ENCODE peak calls at places on chromosomes 12 and 14, in five cellular contexts. One of them, this sample, is unnamed.

GRCh38 chr12:47107446-47107845 is 27.7 kb upstream of the AMIGO2 start:
- DNase-seq in stomach: no peak
- DNase-seq in fibroblast of pulmonary artery: no peak
- DNase-seq in choroid plexus epithelial cell: no peak
- DNase-seq in brain microvascular endothelial cell: no peak
- DNase-seq in this sample: no peak

GRCh38 chr12:110862331-110862730 is 15.5 kb downstream of the CCDC63 start:
- DNase-seq in stomach: no peak
- DNase-seq in fibroblast of pulmonary artery: no peak
- DNase-seq in choroid plexus epithelial cell: no peak
- DNase-seq in brain microvascular endothelial cell: no peak
- DNase-seq in this sample: no peak

GRCh38 chr14:104694475-104694950 is 5.1 kb downstream of the INF2 start:
- DNase-seq in stomach: no peak
- DNase-seq in fibroblast of pulmonary artery: no peak
- DNase-seq in choroid plexus epithelial cell: no peak
- DNase-seq in brain microvascular endothelial cell: no peak
- DNase-seq in this sample: no peak

GRCh38 chr12:2607881-2608607 is 186.7 kb upstream of the FKBP4 start:
- DNase-seq in stomach: no peak
- DNase-seq in fibroblast of pulmonary artery: no peak
- DNase-seq in choroid plexus epithelial cell: peak; percentile 27
- DNase-seq in brain microvascular endothelial cell: no peak
- DNase-seq in this sample: no peak

GRCh38 chr12:47863985-47864384 is 40.8 kb downstream of the VDR start:
- DNase-seq in stomach: no peak
- DNase-seq in fibroblast of pulmonary artery: no peak
- DNase-seq in choroid plexus epithelial cell: no peak
- DNase-seq in brain microvascular endothelial cell: no peak
- DNase-seq in this sample: no peak

GRCh38 chr12:70920251-70920851 is at the start of gene PTPRR:
- DNase-seq in stomach: no peak
- DNase-seq in fibroblast of pulmonary artery: no peak
- DNase-seq in choroid plexus epithelial cell: peak; percentile 2
- DNase-seq in brain microvascular endothelial cell: no peak
- DNase-seq in this sample: no peak

GRCh38 chr12:11947218-11947617 is 123.5 kb upstream of the BCL2L14 start:
- DNase-seq in stomach: no peak
- DNase-seq in fibroblast of pulmonary artery: no peak
- DNase-seq in choroid plexus epithelial cell: no peak
- DNase-seq in brain microvascular endothelial cell: no peak
- DNase-seq in this sample: no peak

GRCh38 chr12:114684870-114685273 is 897 bp upstream of the TBX3 start:
- DNase-seq in stomach: no peak
- DNase-seq in fibroblast of pulmonary artery: no peak
- DNase-seq in choroid plexus epithelial cell: no peak
- DNase-seq in brain microvascular endothelial cell: no peak
- DNase-seq in this sample: no peak

GRCh38 chr12:132662901-132663755 is 24.0 kb downstream of the POLE start:
- DNase-seq in stomach: no peak
- DNase-seq in fibroblast of pulmonary artery: no peak
- DNase-seq in choroid plexus epithelial cell: no peak
- DNase-seq in brain microvascular endothelial cell: no peak
- DNase-seq in this sample: no peak

GRCh38 chr12:19181666-19182426 is 52.3 kb downstream of the PLEKHA5 start:
- DNase-seq in stomach: no peak
- DNase-seq in fibroblast of pulmonary artery: peak; percentile 39
- DNase-seq in choroid plexus epithelial cell: peak; percentile 50
- DNase-seq in brain microvascular endothelial cell: no peak
- DNase-seq in this sample: peak; percentile 47

GRCh38 chr12:116916714-116917114 is 6.0 kb downstream of the FBXW8 start:
- DNase-seq in stomach: peak; percentile 37
- DNase-seq in fibroblast of pulmonary artery: peak; percentile 67
- DNase-seq in choroid plexus epithelial cell: peak; percentile 90
- DNase-seq in brain microvascular endothelial cell: peak; percentile 68
- DNase-seq in this sample: peak; percentile 83

GRCh38 chr14:76753799-76754198 is 7.5 kb upstream of the VASH1 start:
- DNase-seq in stomach: no peak
- DNase-seq in fibroblast of pulmonary artery: no peak
- DNase-seq in choroid plexus epithelial cell: no peak
- DNase-seq in brain microvascular endothelial cell: no peak
- DNase-seq in this sample: no peak

GRCh38 chr14:97414718-97415098 is 617.5 kb downstream of the VRK1 start:
- DNase-seq in stomach: no peak
- DNase-seq in fibroblast of pulmonary artery: no peak
- DNase-seq in choroid plexus epithelial cell: no peak
- DNase-seq in brain microvascular endothelial cell: no peak
- DNase-seq in this sample: no peak

GRCh38 chr12:1533602-1534304 is 60.6 kb downstream of the FBXL14 start:
- DNase-seq in stomach: no peak
- DNase-seq in fibroblast of pulmonary artery: no peak
- DNase-seq in choroid plexus epithelial cell: peak; percentile 30
- DNase-seq in brain microvascular endothelial cell: peak; percentile 71
- DNase-seq in this sample: peak; percentile 80

GRCh38 chr12:94340568-94340967 is 119.1 kb downstream of the CEP83 start:
- DNase-seq in stomach: no peak
- DNase-seq in fibroblast of pulmonary artery: no peak
- DNase-seq in choroid plexus epithelial cell: no peak
- DNase-seq in brain microvascular endothelial cell: no peak
- DNase-seq in this sample: no peak

GRCh38 chr12:110705309-110705708 is 16.4 kb upstream of the HVCN1 start:
- DNase-seq in stomach: no peak
- DNase-seq in fibroblast of pulmonary artery: no peak
- DNase-seq in choroid plexus epithelial cell: no peak
- DNase-seq in brain microvascular endothelial cell: no peak
- DNase-seq in this sample: no peak

GRCh38 chr14:51552768-51553426 is 98.8 kb upstream of the FRMD6 start:
- DNase-seq in stomach: no peak
- DNase-seq in fibroblast of pulmonary artery: no peak
- DNase-seq in choroid plexus epithelial cell: no peak
- DNase-seq in brain microvascular endothelial cell: no peak
- DNase-seq in this sample: no peak

GRCh38 chr14:93103392-93104080 is 12.2 kb downstream of the ITPK1 start:
- DNase-seq in stomach: peak; percentile 74
- DNase-seq in fibroblast of pulmonary artery: no peak
- DNase-seq in choroid plexus epithelial cell: peak; percentile 16
- DNase-seq in brain microvascular endothelial cell: no peak
- DNase-seq in this sample: no peak

GRCh38 chr14:93060841-93061240 is 54.9 kb downstream of the ITPK1 start:
- DNase-seq in stomach: no peak
- DNase-seq in fibroblast of pulmonary artery: no peak
- DNase-seq in choroid plexus epithelial cell: no peak
- DNase-seq in brain microvascular endothelial cell: no peak
- DNase-seq in this sample: no peak

GRCh38 chr14:68780358-68781160 is 12.3 kb downstream of the ZFP36L1 start:
- DNase-seq in stomach: peak; percentile 66
- DNase-seq in fibroblast of pulmonary artery: peak; percentile 85
- DNase-seq in choroid plexus epithelial cell: peak; percentile 78
- DNase-seq in brain microvascular endothelial cell: no peak
- DNase-seq in this sample: peak; percentile 73

GRCh38 chr14:74275265-74275841 is 27.4 kb downstream of the ABCD4 start:
- DNase-seq in stomach: no peak
- DNase-seq in fibroblast of pulmonary artery: peak; percentile 64
- DNase-seq in choroid plexus epithelial cell: peak; percentile 95
- DNase-seq in brain microvascular endothelial cell: peak; percentile 86
- DNase-seq in this sample: peak; percentile 81

GRCh38 chr14:104787736-104788532 is 7.6 kb downstream of the AKT1 start:
- DNase-seq in stomach: no peak
- DNase-seq in fibroblast of pulmonary artery: no peak
- DNase-seq in choroid plexus epithelial cell: no peak
- DNase-seq in brain microvascular endothelial cell: no peak
- DNase-seq in this sample: no peak

GRCh38 chr12:104750061-104750460 is 208.0 kb downstream of the SLC41A2 start:
- DNase-seq in stomach: no peak
- DNase-seq in fibroblast of pulmonary artery: no peak
- DNase-seq in choroid plexus epithelial cell: peak; percentile 87
- DNase-seq in brain microvascular endothelial cell: peak; percentile 61
- DNase-seq in this sample: peak; percentile 64

GRCh38 chr12:128976120-128976519 is 122.8 kb downstream of the GLT1D1 start:
- DNase-seq in stomach: no peak
- DNase-seq in fibroblast of pulmonary artery: no peak
- DNase-seq in choroid plexus epithelial cell: peak; percentile 2
- DNase-seq in brain microvascular endothelial cell: peak; percentile 16
- DNase-seq in this sample: no peak

GRCh38 chr12:7934560-7935463 is 1.2 kb downstream of the SLC2A3 start:
- DNase-seq in stomach: no peak
- DNase-seq in fibroblast of pulmonary artery: no peak
- DNase-seq in choroid plexus epithelial cell: peak; percentile 26
- DNase-seq in brain microvascular endothelial cell: no peak
- DNase-seq in this sample: no peak
- H3K4me3 ChIP-seq in stomach: peak overlapping the region; percentile 57
- H3K4me3 ChIP-seq in fibroblast of pulmonary artery: peak overlapping the region; percentile 73
- H3K4me3 ChIP-seq in choroid plexus epithelial cell: peak overlapping the region; percentile 75
- H3K4me3 ChIP-seq in brain microvascular endothelial cell: peak overlapping the region; percentile 91
- H3K4me3 ChIP-seq in this sample: peak overlapping the region; percentile 96

GRCh38 chr12:32756476-32757158 is 920 bp upstream of the YARS2 start:
- DNase-seq in stomach: no peak
- DNase-seq in fibroblast of pulmonary artery: no peak
- DNase-seq in choroid plexus epithelial cell: no peak
- DNase-seq in brain microvascular endothelial cell: no peak
- DNase-seq in this sample: no peak
- TF ChIP-seq CTCF in stomach: no peak
- TF ChIP-seq CTCF in fibroblast of pulmonary artery: no peak
- TF ChIP-seq CTCF in choroid plexus epithelial cell: no peak
- TF ChIP-seq CTCF in brain microvascular endothelial cell: no peak
- TF ChIP-seq CTCF in this sample: no peak

GRCh38 chr12:124423683-124424515 is 129.0 kb downstream of the RFLNA start:
- DNase-seq in stomach: no peak
- DNase-seq in fibroblast of pulmonary artery: no peak
- DNase-seq in choroid plexus epithelial cell: no peak
- DNase-seq in brain microvascular endothelial cell: no peak
- DNase-seq in this sample: no peak

GRCh38 chr12:124420972-124421674 is 126.2 kb downstream of the RFLNA start:
- DNase-seq in stomach: no peak
- DNase-seq in fibroblast of pulmonary artery: no peak
- DNase-seq in choroid plexus epithelial cell: no peak
- DNase-seq in brain microvascular endothelial cell: peak; percentile 12
- DNase-seq in this sample: no peak

GRCh38 chr12:124422570-124423523 is 128.0 kb downstream of the RFLNA start:
- DNase-seq in stomach: peak; percentile 92
- DNase-seq in fibroblast of pulmonary artery: peak; percentile 97
- DNase-seq in choroid plexus epithelial cell: peak; percentile 87
- DNase-seq in brain microvascular endothelial cell: peak; percentile 75
- DNase-seq in this sample: peak; percentile 98

GRCh38 chr12:124420041-124420765 is 125.3 kb downstream of the RFLNA start:
- DNase-seq in stomach: no peak
- DNase-seq in fibroblast of pulmonary artery: no peak
- DNase-seq in choroid plexus epithelial cell: no peak
- DNase-seq in brain microvascular endothelial cell: no peak
- DNase-seq in this sample: no peak

DNA sequence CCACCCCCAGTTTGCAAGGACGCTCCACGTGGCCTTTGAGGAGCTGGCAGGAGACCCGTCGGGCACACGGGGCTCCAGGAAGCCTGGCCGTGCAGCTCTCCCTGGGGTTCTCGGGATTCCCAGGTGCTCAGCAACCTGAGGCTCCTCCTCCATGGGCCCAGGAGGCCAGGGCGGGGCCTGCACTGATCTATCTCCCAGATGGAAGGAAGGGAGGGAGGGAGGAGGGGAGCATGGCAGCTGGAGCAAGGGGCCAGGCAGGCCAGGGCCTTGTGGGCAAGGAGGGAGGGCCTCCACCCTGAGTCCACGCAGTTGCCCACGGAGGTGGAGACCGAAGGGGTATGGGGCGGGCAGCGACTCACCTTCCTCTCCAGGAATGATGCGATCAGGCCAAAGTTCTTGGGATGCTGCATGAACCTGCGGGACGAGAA is 127.3 kb downstream of the RFLNA start:
- DNase-seq in stomach: peak; percentile 77
- DNase-seq in fibroblast of pulmonary artery: no peak
- DNase-seq in choroid plexus epithelial cell: no peak
- DNase-seq in brain microvascular endothelial cell: no peak
- DNase-seq in this sample: no peak
- H3K4me3 ChIP-seq in stomach: peak overlapping the region; percentile 34
- H3K4me3 ChIP-seq in fibroblast of pulmonary artery: no peak overlapping the region
- H3K4me3 ChIP-seq in choroid plexus epithelial cell: no peak overlapping the region
- H3K4me3 ChIP-seq in brain microvascular endothelial cell: peak overlapping the region; percentile 15
- H3K4me3 ChIP-seq in this sample: peak overlapping the region; percentile 20

DNA sequence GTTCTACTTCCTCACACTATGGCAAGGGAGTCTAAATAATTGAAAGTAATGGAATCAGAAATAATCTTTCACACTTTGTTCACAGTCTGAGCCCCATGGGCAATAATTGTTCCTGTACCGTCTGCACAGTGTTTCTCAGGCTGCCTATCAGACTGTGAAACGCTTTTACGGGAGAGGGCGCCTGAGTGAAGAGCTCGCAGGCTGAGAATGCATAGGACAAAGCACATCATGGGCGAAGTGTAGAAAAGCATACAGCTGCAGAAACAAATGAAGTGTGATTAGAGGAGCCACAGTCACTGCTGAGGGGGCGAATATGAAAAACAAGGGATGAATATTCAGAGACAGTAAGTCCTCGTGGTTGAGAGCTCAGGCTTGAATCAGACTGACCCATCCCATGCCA is 438.3 kb upstream of the DCN start:
- DNase-seq in stomach: no peak
- DNase-seq in fibroblast of pulmonary artery: peak; percentile 17
- DNase-seq in choroid plexus epithelial cell: peak; percentile 10
- DNase-seq in brain microvascular endothelial cell: no peak
- DNase-seq in this sample: peak; percentile 3
- TF ChIP-seq CTCF in stomach: no peak
- TF ChIP-seq CTCF in fibroblast of pulmonary artery: peak; percentile 28
- TF ChIP-seq CTCF in choroid plexus epithelial cell: peak; percentile 25
- TF ChIP-seq CTCF in brain microvascular endothelial cell: peak; percentile 34
- TF ChIP-seq CTCF in this sample: peak; percentile 6

GRCh38 chr12:49019435-49020317 is 1.1 kb upstream of the PRKAG1 start:
- DNase-seq in stomach: no peak
- DNase-seq in fibroblast of pulmonary artery: peak; percentile 38
- DNase-seq in choroid plexus epithelial cell: peak; percentile 54
- DNase-seq in brain microvascular endothelial cell: peak; percentile 40
- DNase-seq in this sample: peak; percentile 20
- H3K4me3 ChIP-seq in stomach: peak overlapping the region; percentile 79
- H3K4me3 ChIP-seq in fibroblast of pulmonary artery: no peak overlapping the region
- H3K4me3 ChIP-seq in choroid plexus epithelial cell: no peak overlapping the region
- H3K4me3 ChIP-seq in brain microvascular endothelial cell: no peak overlapping the region
- H3K4me3 ChIP-seq in this sample: no peak overlapping the region

GRCh38 chr12:51262758-51263177 is 7.4 kb downstream of the SMAGP start:
- DNase-seq in stomach: peak; percentile 78
- DNase-seq in fibroblast of pulmonary artery: peak; percentile 58
- DNase-seq in choroid plexus epithelial cell: peak; percentile 15
- DNase-seq in brain microvascular endothelial cell: peak; percentile 33
- DNase-seq in this sample: peak; percentile 52
- TF ChIP-seq CTCF in stomach: no peak
- TF ChIP-seq CTCF in fibroblast of pulmonary artery: peak; percentile 44
- TF ChIP-seq CTCF in choroid plexus epithelial cell: peak; percentile 33
- TF ChIP-seq CTCF in brain microvascular endothelial cell: peak; percentile 65
- TF ChIP-seq CTCF in this sample: peak; percentile 55